ENCODE peak calls at places on chromosome 20, in seven cellular contexts. One of them, this sample, is unnamed.

GRCh38 chr20:40160151-40160550 is 528.9 kb downstream of the MAFB start:
- DNase-seq in skeletal muscle cell: no peak
- DNase-seq in stimulated activated CD4-positive, alpha-beta T cell treated with anti-CD3 and anti-CD28 coated beads, Interleukin-4, amount 100 ng/mL, for 1 hour: no peak
- DNase-seq in hepatic stellate cell: peak
- DNase-seq in A549: peak
- DNase-seq in NB4: peak
- DNase-seq in SK-N-SH: peak
- DNase-seq in this sample: peak

GRCh38 chr20:62955519-62956386 is 3.2 kb downstream of the SLC17A9 start:
- DNase-seq in A549: no peak
- DNase-seq in hepatic stellate cell: no peak
- DNase-seq in SK-N-SH: no peak
- DNase-seq in NB4: peak
- DNase-seq in stimulated activated CD4-positive, alpha-beta T cell treated with anti-CD3 and anti-CD28 coated beads, Interleukin-4, amount 100 ng/mL, for 1 hour: no peak
- DNase-seq in skeletal muscle cell: no peak
- DNase-seq in this sample: peak

GRCh38 chr20:16020971-16021370 is 552.3 kb downstream of the KIF16B start:
- DNase-seq in hepatic stellate cell: no peak
- DNase-seq in SK-N-SH: no peak
- DNase-seq in A549: peak
- DNase-seq in skeletal muscle cell: peak
- DNase-seq in stimulated activated CD4-positive, alpha-beta T cell treated with anti-CD3 and anti-CD28 coated beads, Interleukin-4, amount 100 ng/mL, for 1 hour: no peak
- DNase-seq in NB4: peak
- DNase-seq in this sample: peak

GRCh38 chr20:22374678-22375590 is 209.4 kb downstream of the FOXA2 start:
- DNase-seq in SK-N-SH: no peak
- DNase-seq in stimulated activated CD4-positive, alpha-beta T cell treated with anti-CD3 and anti-CD28 coated beads, Interleukin-4, amount 100 ng/mL, for 1 hour: no peak
- DNase-seq in skeletal muscle cell: no peak
- DNase-seq in NB4: peak
- DNase-seq in hepatic stellate cell: no peak
- DNase-seq in A549: no peak
- DNase-seq in this sample: peak

GRCh38 chr20:16472045-16472872 is 101.0 kb downstream of the KIF16B start:
- DNase-seq in skeletal muscle cell: no peak
- DNase-seq in hepatic stellate cell: no peak
- DNase-seq in A549: no peak
- DNase-seq in NB4: no peak
- DNase-seq in SK-N-SH: no peak
- DNase-seq in stimulated activated CD4-positive, alpha-beta T cell treated with anti-CD3 and anti-CD28 coated beads, Interleukin-4, amount 100 ng/mL, for 1 hour: no peak
- DNase-seq in this sample: no peak

GRCh38 chr20:10553326-10553984 is 118.3 kb downstream of the SLX4IP start:
- DNase-seq in skeletal muscle cell: no peak
- DNase-seq in SK-N-SH: peak
- DNase-seq in stimulated activated CD4-positive, alpha-beta T cell treated with anti-CD3 and anti-CD28 coated beads, Interleukin-4, amount 100 ng/mL, for 1 hour: peak
- DNase-seq in hepatic stellate cell: peak
- DNase-seq in A549: peak
- DNase-seq in NB4: peak
- DNase-seq in this sample: peak

GRCh38 chr20:45288860-45289259 is 17.8 kb upstream of the RBPJL start:
- DNase-seq in NB4: no peak
- DNase-seq in stimulated activated CD4-positive, alpha-beta T cell treated with anti-CD3 and anti-CD28 coated beads, Interleukin-4, amount 100 ng/mL, for 1 hour: no peak
- DNase-seq in hepatic stellate cell: no peak
- DNase-seq in SK-N-SH: no peak
- DNase-seq in A549: no peak
- DNase-seq in skeletal muscle cell: no peak
- DNase-seq in this sample: no peak

GRCh38 chr20:62356143-62356947 is 10.8 kb downstream of the LAMA5 start:
- DNase-seq in skeletal muscle cell: no peak
- DNase-seq in A549: no peak
- DNase-seq in stimulated activated CD4-positive, alpha-beta T cell treated with anti-CD3 and anti-CD28 coated beads, Interleukin-4, amount 100 ng/mL, for 1 hour: no peak
- DNase-seq in NB4: no peak
- DNase-seq in hepatic stellate cell: no peak
- DNase-seq in SK-N-SH: peak
- DNase-seq in this sample: peak

GRCh38 chr20:9129756-9130155 is 60.9 kb downstream of the PLCB4 start:
- DNase-seq in stimulated activated CD4-positive, alpha-beta T cell treated with anti-CD3 and anti-CD28 coated beads, Interleukin-4, amount 100 ng/mL, for 1 hour: no peak
- DNase-seq in hepatic stellate cell: no peak
- DNase-seq in NB4: no peak
- DNase-seq in skeletal muscle cell: no peak
- DNase-seq in A549: no peak
- DNase-seq in SK-N-SH: no peak
- DNase-seq in this sample: no peak

GRCh38 chr20:35306931-35307517 is 14.8 kb upstream of the FAM83C start:
- DNase-seq in stimulated activated CD4-positive, alpha-beta T cell treated with anti-CD3 and anti-CD28 coated beads, Interleukin-4, amount 100 ng/mL, for 1 hour: peak
- DNase-seq in A549: peak
- DNase-seq in SK-N-SH: peak
- DNase-seq in hepatic stellate cell: peak
- DNase-seq in NB4: peak
- DNase-seq in skeletal muscle cell: peak
- DNase-seq in this sample: peak

GRCh38 chr20:3889489-3890409 is 562 bp downstream of the PANK2 start:
- DNase-seq in hepatic stellate cell: no peak
- DNase-seq in skeletal muscle cell: no peak
- DNase-seq in A549: peak
- DNase-seq in stimulated activated CD4-positive, alpha-beta T cell treated with anti-CD3 and anti-CD28 coated beads, Interleukin-4, amount 100 ng/mL, for 1 hour: peak
- DNase-seq in SK-N-SH: peak
- DNase-seq in NB4: peak
- DNase-seq in this sample: no peak

This sample was measured in myocyte.